ENCODE peak calls at places on chromosomes 12 and 14, in four cellular contexts. One of them, this sample, is unnamed.

GRCh38 chr12:51521554-51522276 is 69.3 kb upstream of the SCN8A start:
- DNase-seq in stomach: no peak
- DNase-seq in esophagus squamous epithelium: no peak
- DNase-seq in H1: no peak
- DNase-seq in this sample: no peak

GRCh38 chr12:122454250-122454721 is 31.8 kb upstream of the CLIP1 start:
- DNase-seq in stomach: no peak
- DNase-seq in esophagus squamous epithelium: no peak
- DNase-seq in H1: no peak
- DNase-seq in this sample: no peak

GRCh38 chr12:54141534-54142475 is 47.0 kb downstream of the SMUG1 start:
- DNase-seq in stomach: no peak
- DNase-seq in esophagus squamous epithelium: no peak
- DNase-seq in H1: no peak
- DNase-seq in this sample: no peak

GRCh38 chr12:14561677-14562076 is 6.0 kb downstream of the PLBD1 start:
- DNase-seq in stomach: no peak
- DNase-seq in esophagus squamous epithelium: no peak
- DNase-seq in H1: no peak
- DNase-seq in this sample: no peak

GRCh38 chr14:68292467-68293334 is 473.1 kb downstream of the RAD51B start:
- DNase-seq in stomach: no peak
- DNase-seq in esophagus squamous epithelium: no peak
- DNase-seq in H1: no peak
- DNase-seq in this sample: no peak

GRCh38 chr14:67332468-67332867 is 27.1 kb downstream of the ATP6V1D start:
- DNase-seq in stomach: no peak
- DNase-seq in esophagus squamous epithelium: no peak
- DNase-seq in H1: no peak
- DNase-seq in this sample: no peak

GRCh38 chr12:27193854-27194544 is 50.1 kb upstream of the STK38L start:
- DNase-seq in stomach: no peak
- DNase-seq in esophagus squamous epithelium: no peak
- DNase-seq in H1: no peak
- DNase-seq in this sample: no peak

GRCh38 chr14:53608369-53608768 is 348.3 kb downstream of the BMP4 start:
- DNase-seq in stomach: peak; percentile 47
- DNase-seq in esophagus squamous epithelium: no peak
- DNase-seq in H1: no peak
- DNase-seq in this sample: no peak

GRCh38 chr12:110531741-110532333 is 29.7 kb downstream of the RAD9B start:
- DNase-seq in stomach: no peak
- DNase-seq in esophagus squamous epithelium: no peak
- DNase-seq in H1: no peak
- DNase-seq in this sample: no peak

GRCh38 chr12:131010376-131011131 is 56.8 kb downstream of the ADGRD1 start:
- DNase-seq in stomach: no peak
- DNase-seq in esophagus squamous epithelium: no peak
- DNase-seq in H1: no peak
- DNase-seq in this sample: no peak

GRCh38 chr14:55581011-55581806 is 1.2 kb downstream of the KTN1 start:
- DNase-seq in stomach: peak; percentile 42
- DNase-seq in esophagus squamous epithelium: no peak
- DNase-seq in H1: peak; percentile 77
- DNase-seq in this sample: no peak

DNA sequence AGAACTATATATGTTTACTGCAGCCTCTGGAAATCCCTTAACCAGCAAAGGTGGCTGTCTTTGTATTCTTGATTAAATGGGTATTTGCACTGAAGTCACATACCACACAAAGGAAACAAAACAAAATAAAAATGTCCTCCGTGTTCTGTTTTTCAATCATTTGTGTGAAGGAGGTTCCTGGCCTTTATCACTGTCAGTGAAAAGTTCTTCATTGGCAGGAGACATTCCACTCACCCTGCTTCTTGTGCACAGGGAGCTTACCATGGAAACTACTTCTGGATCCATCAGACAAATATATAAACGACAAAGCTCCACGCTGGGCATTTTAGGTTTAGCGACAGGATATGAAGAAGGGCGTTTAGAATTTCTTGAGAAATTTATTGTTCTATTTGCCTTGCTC is 5.7 kb upstream of the NKX2-8 start:
- DNase-seq in stomach: no peak
- DNase-seq in esophagus squamous epithelium: no peak
- DNase-seq in H1: no peak
- DNase-seq in this sample: no peak
- H3K27me3 ChIP-seq in stomach: peaks cover 56% of the 10 kb centered on the region
- H3K27me3 ChIP-seq in esophagus squamous epithelium: no peaks in the 10 kb centered on the region
- H3K27me3 ChIP-seq in H1: peaks cover 96% of the 10 kb centered on the region
- H3K27me3 ChIP-seq in this sample: no peaks in the 10 kb centered on the region

GRCh38 chr14:76829650-76830421 is 3.6 kb downstream of the LRRC74A start:
- DNase-seq in stomach: peak; percentile 50
- DNase-seq in esophagus squamous epithelium: no peak
- DNase-seq in H1: no peak
- DNase-seq in this sample: no peak

GRCh38 chr14:76829016-76829365 is 2.8 kb downstream of the LRRC74A start:
- DNase-seq in stomach: no peak
- DNase-seq in esophagus squamous epithelium: no peak
- DNase-seq in H1: no peak
- DNase-seq in this sample: no peak

GRCh38 chr14:76827696-76828301 is 1.6 kb downstream of the LRRC74A start:
- DNase-seq in stomach: no peak
- DNase-seq in esophagus squamous epithelium: no peak
- DNase-seq in H1: no peak
- DNase-seq in this sample: no peak

GRCh38 chr14:76828339-76829015 is 2.3 kb downstream of the LRRC74A start:
- DNase-seq in stomach: no peak
- DNase-seq in esophagus squamous epithelium: no peak
- DNase-seq in H1: no peak
- DNase-seq in this sample: no peak

GRCh38 chr14:76826122-76826521 is at the start of gene LRRC74A:
- DNase-seq in stomach: no peak
- DNase-seq in esophagus squamous epithelium: no peak
- DNase-seq in H1: no peak
- DNase-seq in this sample: no peak
- TF ChIP-seq POLR2A in stomach: no peak
- TF ChIP-seq POLR2A in esophagus squamous epithelium: no peak
- TF ChIP-seq POLR2A in H1: no peak
- TF ChIP-seq POLR2A in this sample: no peak

DNA sequence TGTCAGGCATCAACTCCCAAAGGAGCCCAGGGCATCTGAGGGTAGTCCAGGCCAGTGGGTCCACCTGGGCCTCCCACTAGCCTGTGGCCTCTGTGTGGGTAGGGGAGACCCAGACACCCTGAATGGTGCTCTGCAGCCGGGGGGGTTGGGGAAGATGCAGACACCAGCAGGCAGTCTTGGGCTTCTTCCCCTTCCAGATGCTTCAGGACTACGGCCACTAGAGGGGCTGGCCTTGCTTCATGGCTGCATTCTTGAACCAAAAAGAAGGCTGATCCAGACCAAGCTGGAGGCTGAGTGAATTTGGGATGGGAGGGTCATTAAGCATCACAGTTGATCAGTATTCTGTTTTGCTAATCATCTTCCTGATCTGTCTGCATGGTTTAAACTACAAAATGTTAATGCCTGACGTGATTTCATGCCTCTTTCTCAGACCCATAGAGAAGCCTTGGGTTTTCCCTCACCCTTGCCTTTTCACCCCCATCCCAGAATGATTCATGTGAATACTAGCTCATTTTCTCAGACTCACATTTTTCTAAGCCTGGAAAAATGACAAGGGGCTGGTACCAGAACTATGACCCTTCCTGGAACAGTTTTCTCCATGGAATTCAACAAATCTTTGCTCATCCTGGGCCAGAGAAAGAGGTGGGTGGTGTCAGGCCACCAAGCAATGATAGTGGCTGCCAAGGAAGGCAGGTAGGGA is 134.2 kb downstream of the NTF3 start:
- DNase-seq in stomach: no peak
- DNase-seq in esophagus squamous epithelium: no peak
- DNase-seq in H1: peak; percentile 28
- DNase-seq in this sample: no peak
- TF ChIP-seq CTCF in stomach: no peak
- TF ChIP-seq CTCF in esophagus squamous epithelium: no peak
- TF ChIP-seq CTCF in H1: no peak
- TF ChIP-seq CTCF in this sample: no peak

GRCh38 chr14:104117341-104118005 is 20.9 kb upstream of the KIF26A start:
- DNase-seq in stomach: peak; percentile 35
- DNase-seq in esophagus squamous epithelium: no peak
- DNase-seq in H1: no peak
- DNase-seq in this sample: no peak
- H3K27me3 ChIP-seq in stomach: peaks cover 27% of the 10 kb centered on the region
- H3K27me3 ChIP-seq in esophagus squamous epithelium: peaks cover 2% of the 10 kb centered on the region
- H3K27me3 ChIP-seq in H1: peaks cover 39% of the 10 kb centered on the region
- H3K27me3 ChIP-seq in this sample: no peaks in the 10 kb centered on the region

DNA sequence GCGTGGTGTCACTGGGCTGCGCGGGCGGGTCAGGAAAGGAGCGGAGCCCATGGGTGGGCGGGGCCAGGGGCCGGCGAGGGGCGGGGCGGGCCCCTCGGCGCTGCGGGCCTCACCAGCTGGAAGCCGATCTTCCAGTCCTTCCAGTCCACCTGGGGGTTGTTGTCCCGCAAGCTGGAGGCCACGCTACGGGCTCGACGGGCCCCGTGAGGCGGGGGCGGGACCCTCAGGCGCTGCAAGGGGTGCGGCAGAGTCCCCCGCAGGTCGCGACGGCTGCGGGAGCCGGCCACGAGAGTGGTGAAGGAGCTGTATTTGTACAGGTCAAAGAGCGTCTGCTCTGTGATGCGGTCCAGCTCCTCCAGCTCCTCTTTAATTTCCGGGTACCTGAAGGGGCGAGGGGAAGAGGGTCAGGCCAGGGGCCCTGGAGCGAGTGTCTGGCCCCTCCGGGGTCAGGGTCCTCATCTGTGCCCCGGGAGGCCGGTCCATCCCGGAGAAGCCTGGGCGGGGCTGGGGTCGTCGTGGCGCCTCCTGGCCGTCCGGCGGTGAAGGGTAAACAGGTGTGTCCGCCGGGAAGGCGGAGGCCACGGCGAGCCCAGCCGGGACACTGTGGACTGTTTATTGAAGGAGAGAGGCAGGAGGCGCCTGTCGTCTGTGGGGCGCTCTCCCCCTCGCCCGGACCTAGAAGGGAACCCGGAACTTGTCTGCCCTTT is 11.9 kb downstream of the SCNN1A start:
- DNase-seq in stomach: peak; percentile 84
- DNase-seq in esophagus squamous epithelium: no peak
- DNase-seq in H1: peak; percentile 82
- DNase-seq in this sample: peak; percentile 89
- TF ChIP-seq POLR2A in stomach: no peak
- TF ChIP-seq POLR2A in esophagus squamous epithelium: no peak
- TF ChIP-seq POLR2A in H1: peak; percentile 32
- TF ChIP-seq POLR2A in this sample: peak; percentile 81

GRCh38 chr12:5096241-5096880 is 52.7 kb downstream of the KCNA5 start:
- DNase-seq in stomach: no peak
- DNase-seq in esophagus squamous epithelium: no peak
- DNase-seq in H1: no peak
- DNase-seq in this sample: no peak
- TF ChIP-seq CTCF in stomach: no peak
- TF ChIP-seq CTCF in esophagus squamous epithelium: no peak
- TF ChIP-seq CTCF in H1: peak; percentile 26
- TF ChIP-seq CTCF in this sample: no peak

This sample was measured in vagina.